ENCODE peak calls at places on chromosome 5, in five cellular contexts. T, P, J, R and U are unnamed samples.

GRCh38 chr5:67416133-67416937 is 219.7 kb upstream of the CD180 start:
- DNase-seq in J (no peak), P (no peak), T (no peak), R (peak; percentile 81), U (no peak)

GRCh38 chr5:135535820-135536801 is at the start of gene NEUROG1:
- DNase-seq in R (no peak), T (no peak), J (no peak), P (no peak), U (no peak)

GRCh38 chr5:92144824-92145223 is 761.7 kb upstream of the ARRDC3 start:
- DNase-seq in J (no peak), T (no peak), R (no peak), P (no peak), U (no peak)

GRCh38 chr5:76942581-76942980 is 10.3 kb upstream of the CRHBP start:
- DNase-seq in P (no peak), T (peak; percentile 31), R (no peak), J (no peak), U (no peak)

GRCh38 chr5:159094745-159095144 is 5.0 kb downstream of the EBF1 start:
- DNase-seq in J (peak; percentile 70), T (peak; percentile 86), R (peak; percentile 94), P (peak; percentile 78), U (peak; percentile 93)

GRCh38 chr5:59496524-59497134 is 396.9 kb downstream of the PDE4D start:
- DNase-seq in R (peak; percentile 52), J (peak; percentile 16), P (peak; percentile 61), T (no peak), U (peak; percentile 35)

GRCh38 chr5:61313960-61314681 is 17.9 kb upstream of the ZSWIM6 start:
- DNase-seq in J (no peak), R (no peak), T (no peak), P (no peak), U (peak; percentile 47)

GRCh38 chr5:54774281-54775171 is 210.9 kb downstream of the ESM1 start:
- DNase-seq in R (no peak), J (no peak), T (peak; percentile 72), P (no peak), U (no peak)

GRCh38 chr5:10502578-10502977 is 60.9 kb downstream of the ROPN1L start:
- DNase-seq in J (no peak), R (no peak), T (no peak), P (no peak), U (no peak)

GRCh38 chr5:100905259-100905914 is 2.3 kb upstream of the ST8SIA4 start:
- DNase-seq in R (peak; percentile 67), P (peak; percentile 62), J (no peak), T (no peak), U (peak; percentile 62)

GRCh38 chr5:149161026-149161687 is 19.9 kb downstream of the ABLIM3 start:
- DNase-seq in T (no peak), R (no peak), P (no peak), J (no peak), U (no peak)

GRCh38 chr5:177382423-177383029 is 1.7 kb upstream of the SLC34A1 start:
- DNase-seq in R (peak; percentile 41), J (no peak), P (peak; percentile 64), T (no peak), U (peak; percentile 53)

GRCh38 chr5:160173-160510 is 31.2 kb upstream of the LRRC14B start:
- DNase-seq in T (no peak), P (no peak), R (no peak), J (no peak), U (no peak)

GRCh38 chr5:98631311-98632054 is 142.0 kb upstream of the RGMB start:
- DNase-seq in J (no peak), P (no peak), R (no peak), T (peak; percentile 14), U (no peak)

GRCh38 chr5:124124711-124125229 is 612.8 kb downstream of the CSNK1G3 start:
- DNase-seq in P (no peak), T (peak; percentile 4), J (no peak), R (no peak), U (no peak)